ENCODE peak calls at places on chromosomes 13 and 19, in eight cellular contexts. D is left ventricle myocardium inferior; O is NCI-H1436; A is PC-9; M is NCI-H510A treated with DMSO at 0.1 percent for 48 hours; W is stimulated activated CD4-positive, alpha-beta T cell treated with anti-CD3 and anti-CD28 coated beads, Interleukin-1b, Interleukin-23, amount 100 ng/mL, for 1 hour; K is stimulated activated CD8-positive, alpha-beta memory T cell treated with anti-CD3 and anti-CD28 coated beads, Interleukin-7, amount 100 ng/mL, for 1 hour; F is fibroblast of gingiva. Z is an unnamed sample.

GRCh38 chr19:18060472-18060871 is 26.3 kb downstream of the IL12RB1 start:
- DNase-seq in D (no peak), K (no peak), A (no peak), O (no peak), W (no peak), F (no peak), M (no peak), Z (no peak)

GRCh38 chr13:64239372-64239771 is 2823.7 kb upstream of the PCDH20 start:
- DNase-seq in A (no peak), O (no peak), M (no peak), D (no peak), W (no peak), F (no peak), K (no peak), Z (no peak)

GRCh38 chr13:51765142-51765515 is 38.8 kb downstream of the DHRS12 start:
- DNase-seq in K (no peak), F (peak; percentile 50), O (no peak), A (no peak), M (no peak), W (no peak), D (no peak), Z (no peak)

GRCh38 chr13:41231786-41232185 is 31.6 kb downstream of the MTRF1 start:
- DNase-seq in M (peak; percentile 1), W (no peak), A (no peak), D (peak; percentile 23), F (no peak), K (no peak), O (no peak), Z (no peak)

GRCh38 chr19:4113398-4114088 is 10.4 kb downstream of the MAP2K2 start:
- DNase-seq in W (no peak), K (no peak), A (no peak), D (peak; percentile 44), O (no peak), F (no peak), M (no peak), Z (no peak)

GRCh38 chr13:112968380-112968909 is 569 bp upstream of the MCF2L start:
- DNase-seq in D (peak; percentile 55), M (peak; percentile 72), W (no peak), F (no peak), O (peak; percentile 35), K (peak; percentile 13), A (no peak), Z (no peak)

GRCh38 chr19:1822210-1822609 is 10.1 kb upstream of the ATP8B3 start:
- DNase-seq in O (no peak), M (no peak), A (no peak), F (no peak), D (no peak), W (no peak), K (no peak), Z (no peak)

GRCh38 chr13:90154311-90154960 is 1193.1 kb upstream of the MIR17HG start:
- DNase-seq in W (no peak), K (no peak), O (no peak), A (no peak), F (no peak), M (no peak), D (no peak), Z (no peak)

GRCh38 chr13:60654405-60654804 is 257.4 kb downstream of the TDRD3 start:
- DNase-seq in D (peak; percentile 33), K (no peak), O (no peak), A (no peak), M (no peak), W (no peak), F (no peak), Z (no peak)

GRCh38 chr13:113118328-113119021 is 4.1 kb upstream of the F10 start:
- DNase-seq in O (no peak), A (no peak), K (no peak), W (no peak), M (no peak), D (no peak), F (no peak), Z (no peak)

Z was measured in iPS DF 19.7.